ENCODE peak calls at places on chromosomes 7 and 10, in ten cellular contexts. S is heart left ventricle; P is naive thymus-derived CD4-positive, alpha-beta T cell; U is right cardiac atrium; C is upper lobe of left lung; V is A549; J is pancreas; B is activated naive CD4-positive, alpha-beta T cell treated with anti-CD3 and anti-CD28 coated beads, Interleukin-2, amount 50 U/mL, for 72 hours; K is activated CD8-positive, alpha-beta T cell treated with anti-CD3 and anti-CD28 coated beads for 36 hours; Y is aorta. Z is an unnamed sample.

GRCh38 chr7:123734498-123734897 is 14.3 kb downstream of the WASL start:
- ATAC-seq in U (no peak), P (no peak), B (no peak), J (no peak), C (no peak), K (no peak), Y (no peak), S (no peak), V (no peak), Z (no peak)

GRCh38 chr10:3757638-3758490 is 27.1 kb downstream of the KLF6 start:
- ATAC-seq in P (peak), C (no peak), U (no peak), J (no peak), S (no peak), K (peak), V (peak), B (peak), Y (no peak), Z (no peak)

GRCh38 chr10:123146892-123147634 is 873 bp upstream of the HMX2 start:
- ATAC-seq in P (no peak), B (no peak), K (no peak), J (no peak), S (no peak), C (no peak), U (no peak), V (no peak), Y (no peak), Z (no peak)

GRCh38 chr10:45160266-45160665 is 155.1 kb downstream of the OR13A1 start:
- ATAC-seq in K (no peak), B (no peak), S (no peak), P (no peak), J (no peak), U (no peak), Y (no peak), C (no peak), V (peak), Z (no peak)

GRCh38 chr10:48696535-48696873 is 11.8 kb downstream of the WDFY4 start:
- ATAC-seq in B (no peak), C (no peak), K (no peak), U (no peak), P (no peak), J (no peak), Y (no peak), V (no peak), S (no peak), Z (no peak)

GRCh38 chr10:96863922-96864543 is 31.9 kb downstream of the LCOR start:
- ATAC-seq in C (peak), U (peak), K (peak), P (no peak), S (peak), B (peak), J (peak), V (peak), Y (no peak), Z (peak)

GRCh38 chr10:35463878-35464277 is 127.6 kb downstream of the CCNY start:
- ATAC-seq in J (no peak), Y (no peak), K (no peak), U (no peak), P (no peak), B (no peak), S (no peak), V (no peak), C (no peak), Z (no peak)

GRCh38 chr10:58969578-58969977 is 206.9 kb upstream of the PHYHIPL start:
- ATAC-seq in K (no peak), S (no peak), V (no peak), C (no peak), U (no peak), P (no peak), B (no peak), J (no peak), Y (no peak), Z (no peak)

GRCh38 chr7:2566348-2566889 is 7.6 kb downstream of the IQCE start:
- ATAC-seq in V (no peak), J (no peak), K (no peak), Y (no peak), C (no peak), B (no peak), U (no peak), P (no peak), S (no peak), Z (no peak)

GRCh38 chr7:1231214-1232102 is 1.2 kb upstream of the UNCX start:
- ATAC-seq in K (peak), P (no peak), B (no peak), U (no peak), Y (no peak), C (peak), J (peak), S (no peak), V (peak), Z (no peak)

GRCh38 chr10:51468424-51468823 is 231.0 kb downstream of the CSTF2T start:
- ATAC-seq in S (no peak), B (no peak), P (no peak), V (no peak), U (no peak), J (no peak), C (no peak), Y (no peak), K (no peak), Z (no peak)

GRCh38 chr7:110595694-110596093 is 495.2 kb upstream of the LRRN3 start:
- ATAC-seq in S (no peak), V (peak), Y (no peak), P (no peak), C (no peak), K (peak), U (peak), J (no peak), B (no peak), Z (no peak)

GRCh38 chr7:20299145-20299544 is 31.6 kb upstream of the ITGB8 start:
- ATAC-seq in B (no peak), J (no peak), Y (no peak), U (no peak), V (no peak), P (no peak), S (no peak), C (no peak), K (no peak), Z (no peak)

GRCh38 chr7:148722340-148723165 is 23.9 kb downstream of the CUL1 start:
- ATAC-seq in P (peak), Y (no peak), V (no peak), C (no peak), K (peak), S (peak), U (peak), B (peak), J (peak), Z (no peak)

GRCh38 chr7:55192718-55193117 is 172.4 kb upstream of the LANCL2 start:
- ATAC-seq in V (peak), U (no peak), P (no peak), C (no peak), J (no peak), K (no peak), B (no peak), Y (no peak), S (peak), Z (no peak)

GRCh38 chr7:90303241-90303640 is 17.9 kb downstream of the FAM237B start:
- ATAC-seq in Y (no peak), P (no peak), V (no peak), C (no peak), U (no peak), B (no peak), S (no peak), K (no peak), J (no peak), Z (no peak)

GRCh38 chr10:67936416-67936815 is 52.0 kb downstream of the SIRT1 start:
- ATAC-seq in U (no peak), C (no peak), S (no peak), Y (no peak), P (no peak), V (no peak), K (no peak), J (no peak), B (no peak), Z (no peak)

GRCh38 chr10:110750931-110751330 is 106.8 kb downstream of the RBM20 start:
- ATAC-seq in J (no peak), Y (no peak), P (peak), U (no peak), K (peak), B (peak), V (no peak), S (no peak), C (no peak), Z (no peak)

GRCh38 chr10:113045155-113046055 is 95.4 kb downstream of the TCF7L2 start:
- ATAC-seq in U (no peak), S (no peak), J (peak), Y (no peak), C (peak), V (peak), P (no peak), B (no peak), K (no peak), Z (no peak)

GRCh38 chr7:16657656-16658279 is 11.8 kb downstream of the BZW2 start:
- ATAC-seq in K (no peak), B (no peak), S (peak), J (peak), U (peak), C (peak), V (peak), Y (no peak), P (no peak), Z (peak)

GRCh38 chr10:22531008-22531407 is 183.4 kb downstream of the PIP4K2A start:
- ATAC-seq in U (no peak), P (no peak), K (no peak), S (no peak), C (no peak), J (no peak), B (no peak), Y (no peak), V (no peak), Z (no peak)

GRCh38 chr10:74234569-74234968 is 83.5 kb downstream of the ADK start:
- ATAC-seq in Y (no peak), K (no peak), U (no peak), B (no peak), V (no peak), J (no peak), C (no peak), P (no peak), S (no peak), Z (no peak)

GRCh38 chr7:20026762-20027161 is 190.4 kb downstream of the MACC1 start:
- ATAC-seq in U (no peak), K (no peak), Y (no peak), C (no peak), S (no peak), B (no peak), V (no peak), P (no peak), J (no peak), Z (no peak)

GRCh38 chr7:158814637-158815036 is 14.7 kb downstream of the ESYT2 start:
- ATAC-seq in P (peak), V (no peak), C (no peak), B (peak), U (no peak), Y (no peak), S (no peak), K (peak), J (no peak), Z (no peak)

GRCh38 chr7:30907527-30908267 is 4.0 kb upstream of the AQP1 start:
- ATAC-seq in P (no peak), S (peak), J (peak), Y (no peak), C (peak), K (no peak), B (no peak), U (no peak), V (peak), Z (peak)

Z was measured in gastroesophageal sphincter.